ENCODE peak calls at places on chromosomes 11 and 22, in four cellular contexts. I, V, K and Q are unnamed samples.
A peak's percentile ranks its signal among the peaks of the same experiment; 100 is the strongest.

GRCh38 chr11:60905551-60906113 is 753 bp downstream of the PRPF19 start:
- DNase-seq in I (no peak), V (no peak), K (no peak), Q (no peak)

GRCh38 chr11:75850787-75851186 is 35.8 kb downstream of the UVRAG start:
- DNase-seq in I (no peak), V (no peak), K (peak; percentile 54), Q (no peak)

GRCh38 chr11:69049490-69049867 is 747 bp downstream of the TPCN2 start:
- DNase-seq in I (no peak), V (no peak), K (peak; percentile 37), Q (no peak)

GRCh38 chr22:23180893-23181762 is 819 bp downstream of the BCR start:
- DNase-seq in I (no peak), V (no peak), K (peak; percentile 26), Q (no peak)

GRCh38 chr11:17014321-17014773 is at the start of gene PLEKHA7:
- DNase-seq in I (peak; percentile 34), V (no peak), K (no peak), Q (no peak)

GRCh38 chr11:34423300-34423699 is 15.4 kb upstream of the CAT start:
- DNase-seq in I (no peak), V (no peak), K (peak; percentile 80), Q (no peak)

GRCh38 chr11:86954288-86955110 is 696 bp downstream of the FZD4 start:
- DNase-seq in I (no peak), V (no peak), K (no peak), Q (no peak)

GRCh38 chr11:71999360-71999759 is 651 bp downstream of the IL18BP start:
- DNase-seq in I (peak; percentile 47), V (no peak), K (peak; percentile 48), Q (no peak)

GRCh38 chr11:65655570-65656332 is 7.0 kb downstream of the RELA start:
- DNase-seq in I (no peak), V (no peak), K (no peak), Q (no peak)

GRCh38 chr11:91707652-91708051 is 517.0 kb upstream of the FAT3 start:
- DNase-seq in I (no peak), V (no peak), K (no peak), Q (no peak)

GRCh38 chr11:12100886-12101285 is 9.5 kb upstream of the MICAL2 start:
- DNase-seq in I (no peak), V (no peak), K (peak; percentile 78), Q (no peak)

GRCh38 chr11:44535201-44535980 is 30.1 kb upstream of the CD82 start:
- DNase-seq in I (no peak), V (no peak), K (no peak), Q (no peak)

GRCh38 chr22:50140615-50141014 is 29.9 kb upstream of the PANX2 start:
- DNase-seq in I (no peak), V (no peak), K (no peak), Q (no peak)

GRCh38 chr22:42680648-42681047 is 31.5 kb upstream of the CYB5R3 start:
- DNase-seq in I (no peak), V (no peak), K (no peak), Q (no peak)

GRCh38 chr11:77879218-77879617 is 58.3 kb downstream of the AAMDC start:
- DNase-seq in I (no peak), V (no peak), K (no peak), Q (no peak)

GRCh38 chr11:69352715-69353325 is 58.9 kb downstream of the MYEOV start:
- DNase-seq in I (peak; percentile 23), V (peak; percentile 21), K (peak; percentile 19), Q (no peak)

GRCh38 chr11:128174465-128175101 is 412.8 kb downstream of the ETS1 start:
- DNase-seq in I (no peak), V (no peak), K (no peak), Q (no peak)

GRCh38 chr11:110901441-110901840 is 189.2 kb upstream of the ARHGAP20 start:
- DNase-seq in I (no peak), V (no peak), K (no peak), Q (no peak)

GRCh38 chr11:31813242-31813960 is 2.3 kb upstream of the PAX6 start:
- DNase-seq in I (no peak), V (no peak), K (no peak), Q (no peak)

GRCh38 chr22:23156286-23156685 is 11.0 kb downstream of the RAB36 start:
- DNase-seq in I (no peak), V (no peak), K (no peak), Q (no peak)

GRCh38 chr11:36602143-36602542 is 4.1 kb upstream of the RAG2 start:
- DNase-seq in I (no peak), V (no peak), K (no peak), Q (no peak)

GRCh38 chr11:86262387-86262786 is 17.8 kb downstream of the EED start:
- DNase-seq in I (no peak), V (no peak), K (no peak), Q (no peak)

GRCh38 chr22:23862103-23862502 is 4.4 kb downstream of the SLC2A11 start:
- DNase-seq in I (no peak), V (no peak), K (peak; percentile 40), Q (peak; percentile 60)

GRCh38 chr11:85951428-85952107 is 96.4 kb downstream of the CCDC83 start:
- DNase-seq in I (no peak), V (no peak), K (no peak), Q (no peak)

GRCh38 chr11:126029237-126029636 is 33.4 kb downstream of the CDON start:
- DNase-seq in I (no peak), V (no peak), K (no peak), Q (no peak)

GRCh38 chr22:35930933-35931332 is 97.7 kb downstream of the RBFOX2 start:
- DNase-seq in I (no peak), V (no peak), K (no peak), Q (peak; percentile 3)

GRCh38 chr22:30044369-30044768 is 35.9 kb upstream of the HORMAD2 start:
- DNase-seq in I (peak; percentile 43), V (no peak), K (peak; percentile 77), Q (no peak)

GRCh38 chr11:122637538-122637937 is 18.0 kb upstream of the UBASH3B start:
- DNase-seq in I (no peak), V (no peak), K (no peak), Q (no peak)

GRCh38 chr22:38953091-38953490 is 4.3 kb upstream of the APOBEC3A start:
- DNase-seq in I (no peak), V (no peak), K (peak; percentile 19), Q (no peak)

GRCh38 chr22:38954414-38955043 is 2.9 kb upstream of the APOBEC3A start:
- DNase-seq in I (no peak), V (no peak), K (peak; percentile 20), Q (no peak)

GRCh38 chr22:38955250-38955775 is 2.1 kb upstream of the APOBEC3A start:
- DNase-seq in I (no peak), V (no peak), K (peak; percentile 15), Q (no peak)

GRCh38 chr22:38952382-38952993 is 4.9 kb upstream of the APOBEC3A start:
- DNase-seq in I (no peak), V (no peak), K (peak; percentile 23), Q (no peak)

GRCh38 chr22:38953577-38954413 is 3.6 kb upstream of the APOBEC3A start:
- DNase-seq in I (no peak), V (no peak), K (peak; percentile 80), Q (peak; percentile 79)
- TF ChIP-seq POLR2AphosphoS5 in I (no peak), V (no peak), K (peak; percentile 55), Q (no peak)

GRCh38 chr11:62852523-62853188 is 13.3 kb upstream of the WDR74 start:
- DNase-seq in I (no peak), V (no peak), K (no peak), Q (no peak)

GRCh38 chr11:62854825-62855570 is 15.6 kb upstream of the WDR74 start:
- DNase-seq in I (no peak), V (no peak), K (no peak), Q (no peak)

GRCh38 chr11:62853279-62853965 is 14.0 kb upstream of the WDR74 start:
- DNase-seq in I (no peak), V (no peak), K (no peak), Q (no peak)

GRCh38 chr11:62855571-62856332 is 16.4 kb upstream of the WDR74 start:
- DNase-seq in I (peak; percentile 97), V (peak; percentile 98), K (peak; percentile 96), Q (peak; percentile 100)

DNA sequence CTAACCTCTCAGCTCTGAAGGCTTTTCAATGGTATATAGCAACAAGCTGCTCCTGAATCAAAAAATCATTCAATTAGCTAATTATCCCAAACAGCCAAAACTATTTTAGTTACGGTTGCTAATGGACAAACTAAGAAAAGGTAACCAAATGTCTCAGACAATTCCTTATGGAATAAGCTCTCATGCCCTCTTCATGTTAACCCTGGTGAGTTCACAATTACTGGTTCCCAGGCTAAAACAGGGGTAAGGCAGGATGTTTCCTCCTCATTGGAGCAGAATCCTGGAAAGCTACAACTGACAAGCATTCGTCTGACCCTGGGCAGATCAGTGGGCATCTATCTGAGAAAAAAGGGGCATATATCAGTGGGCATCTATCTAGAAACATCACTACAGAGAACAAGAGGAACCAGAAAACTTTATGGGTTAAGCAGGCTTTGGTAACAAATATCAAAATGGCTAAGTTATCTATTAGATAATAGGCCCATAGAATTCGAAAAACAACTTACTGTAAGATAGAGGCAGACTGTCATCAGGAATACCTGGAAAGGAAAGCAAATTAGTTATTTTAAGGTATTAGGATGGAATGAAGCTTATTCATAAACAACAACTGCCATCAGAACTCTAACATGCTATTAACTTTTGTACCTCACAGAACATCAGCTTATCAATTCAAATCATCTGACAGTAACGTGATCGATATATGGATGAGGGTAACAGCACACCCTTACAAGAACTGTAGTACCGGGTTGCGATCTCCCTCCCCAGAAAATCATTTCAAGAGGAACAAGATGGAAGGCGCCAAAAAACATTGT is 14.8 kb upstream of the WDR74 start:
- DNase-seq in I (no peak), V (no peak), K (no peak), Q (no peak)
- TF ChIP-seq POLR2AphosphoS5 in I (no peak), V (peak; percentile 43), K (no peak), Q (no peak)

GRCh38 chr22:40054486-40054885 is 59.7 kb downstream of the FAM83F start:
- DNase-seq in I (no peak), V (no peak), K (no peak), Q (no peak)

GRCh38 chr22:40051322-40051721 is 56.6 kb downstream of the FAM83F start:
- DNase-seq in I (no peak), V (no peak), K (no peak), Q (no peak)

GRCh38 chr22:40053460-40053859 is 58.7 kb downstream of the FAM83F start:
- DNase-seq in I (no peak), V (no peak), K (no peak), Q (no peak)

GRCh38 chr22:40046126-40046525 is 51.4 kb downstream of the FAM83F start:
- DNase-seq in I (no peak), V (no peak), K (no peak), Q (no peak)

DNA sequence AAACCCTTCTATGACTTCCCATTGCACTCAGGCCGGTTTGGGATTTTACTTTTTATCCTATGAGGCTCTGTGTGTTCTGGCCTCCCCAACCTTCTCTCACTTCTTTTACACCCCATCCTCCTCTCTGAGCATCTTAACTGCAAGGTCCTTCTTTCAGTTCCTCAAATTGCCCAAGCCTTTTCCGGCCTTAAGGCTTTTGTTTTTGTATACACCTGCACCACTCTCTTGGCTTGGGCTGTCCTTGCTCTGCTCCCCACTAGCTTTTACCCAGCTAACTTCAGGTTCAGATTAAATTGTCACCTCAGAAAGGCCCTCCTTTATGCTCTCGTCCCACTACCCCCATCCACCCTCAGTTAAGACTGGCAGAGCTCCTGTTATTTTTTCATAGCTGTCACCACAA is 55.5 kb downstream of the FAM83F start:
- DNase-seq in I (no peak), V (no peak), K (no peak), Q (no peak)
- TF ChIP-seq POLR2AphosphoS5 in I (no peak), V (no peak), K (no peak), Q (no peak)

GRCh38 chr11:114724916-114725524 is 46.7 kb downstream of the NXPE2 start:
- DNase-seq in I (no peak), V (no peak), K (no peak), Q (no peak)
- TF ChIP-seq POLR2AphosphoS5 in I (no peak), V (no peak), K (no peak), Q (no peak)

GRCh38 chr11:73869234-73869949 is 7.3 kb downstream of the COA4 start:
- DNase-seq in I (no peak), V (no peak), K (no peak), Q (no peak)
- TF ChIP-seq POLR2AphosphoS5 in I (no peak), V (no peak), K (no peak), Q (no peak)